ENCODE peak calls at places on chromosomes 5 and 9, in five cellular contexts. M is M059J, X is fibroblast of lung, R is aorta, D is astrocyte of the cerebellum. T is an unnamed sample.

GRCh38 chr5:41337724-41338123 is 124.4 kb upstream of the C6 start:
- DNase-seq in M (no peak), R (no peak), X (no peak), D (no peak), T (no peak)

GRCh38 chr9:16321461-16322119 is 548.9 kb downstream of the BNC2 start:
- DNase-seq in M (peak), R (peak), X (peak), D (no peak), T (peak)

GRCh38 chr5:69364414-69364813 is 4.9 kb downstream of the AK6 start:
- DNase-seq in M (peak), R (no peak), D (no peak), X (no peak), T (peak)

GRCh38 chr5:178115136-178115834 is 2.0 kb downstream of the N4BP3 start:
- DNase-seq in D (no peak), X (no peak), R (no peak), M (no peak), T (no peak)

GRCh38 chr9:25418974-25419373 is 259.3 kb downstream of the TUSC1 start:
- DNase-seq in M (no peak), R (no peak), X (no peak), D (no peak), T (no peak)

GRCh38 chr9:133763272-133764183 is 25.4 kb upstream of the SARDH start:
- DNase-seq in D (no peak), M (peak), X (peak), R (no peak), T (no peak)

GRCh38 chr9:37667706-37668672 is 17.2 kb downstream of the FRMPD1 start:
- DNase-seq in M (no peak), D (no peak), X (no peak), R (no peak), T (no peak)

GRCh38 chr5:103232393-103232999 is 26.1 kb upstream of the MACIR start:
- DNase-seq in M (peak), D (peak), R (no peak), X (peak), T (peak)

GRCh38 chr5:131637694-131638093 is 2.7 kb upstream of the RAPGEF6 start:
- DNase-seq in D (no peak), X (no peak), R (no peak), M (no peak), T (no peak)

GRCh38 chr9:71796368-71796767 is 28.1 kb upstream of the CEMIP2 start:
- DNase-seq in X (no peak), D (no peak), M (peak), R (no peak), T (no peak)

GRCh38 chr5:131745594-131746175 is 51.1 kb downstream of the FNIP1 start:
- DNase-seq in M (no peak), D (no peak), R (no peak), X (peak), T (no peak)

GRCh38 chr5:173715607-173716006 is 99.2 kb upstream of the BOD1 start:
- DNase-seq in X (no peak), R (no peak), M (no peak), D (no peak), T (no peak)

GRCh38 chr9:137429546-137429890 is 6.3 kb downstream of the NOXA1 start:
- DNase-seq in M (no peak), D (no peak), R (peak), X (no peak), T (no peak)

GRCh38 chr9:131180454-131180853 is 55.1 kb downstream of the NUP214 start:
- DNase-seq in R (no peak), X (peak), M (peak), D (peak), T (peak)

GRCh38 chr9:79660615-79661014 is 88.8 kb downstream of the TLE4 start:
- DNase-seq in R (no peak), M (no peak), D (no peak), X (no peak), T (no peak)

GRCh38 chr9:126001581-126002225 is 254.5 kb downstream of the PBX3 start:
- DNase-seq in R (peak), X (no peak), M (no peak), D (no peak), T (no peak)

GRCh38 chr9:16337322-16338029 is 533.0 kb downstream of the BNC2 start:
- DNase-seq in R (no peak), D (peak), M (peak), X (peak), T (peak)

GRCh38 chr5:58410441-58410840 is 49.4 kb downstream of the PLK2 start:
- DNase-seq in M (peak), X (peak), R (no peak), D (peak), T (peak)

GRCh38 chr5:9714187-9714586 is 84.0 kb upstream of the TAS2R1 start:
- DNase-seq in M (no peak), D (no peak), X (no peak), R (no peak), T (no peak)

GRCh38 chr5:69046375-69046957 is 47.3 kb upstream of the SLC30A5 start:
- DNase-seq in R (no peak), X (peak), M (peak), D (no peak), T (peak)

GRCh38 chr5:100505984-100506670 is 29.0 kb upstream of the FAM174A start:
- DNase-seq in X (peak), R (no peak), M (peak), D (peak), T (peak)

GRCh38 chr9:4700093-4700492 is 20.7 kb downstream of the CDC37L1 start:
- DNase-seq in R (no peak), D (no peak), M (no peak), X (peak), T (no peak)

GRCh38 chr9:124371183-124371582 is 44.1 kb downstream of the PSMB7 start:
- DNase-seq in X (peak), R (no peak), D (peak), M (no peak), T (no peak)

GRCh38 chr5:8829322-8830029 is 716.4 kb downstream of the SEMA5A start:
- DNase-seq in R (no peak), M (peak), X (peak), D (peak), T (peak)